ENCODE peak calls at places on chromosomes 12 and 14, in four cellular contexts. One of them, this sample, is unnamed.

GRCh38 chr12:62907067-62907466 is 27.9 kb downstream of the PPM1H start:
- DNase-seq in mucosa of descending colon: no peak
- DNase-seq in cardiac muscle cell: no peak
- DNase-seq in effector memory CD4-positive, alpha-beta T cell: no peak
- DNase-seq in this sample: no peak

GRCh38 chr12:59036973-59037807 is 116.9 kb upstream of the LRIG3 start:
- DNase-seq in mucosa of descending colon: no peak
- DNase-seq in cardiac muscle cell: peak
- DNase-seq in effector memory CD4-positive, alpha-beta T cell: no peak
- DNase-seq in this sample: no peak

GRCh38 chr12:24562761-24563392 is 386.0 kb downstream of the BCAT1 start:
- DNase-seq in mucosa of descending colon: no peak
- DNase-seq in cardiac muscle cell: peak
- DNase-seq in effector memory CD4-positive, alpha-beta T cell: no peak
- DNase-seq in this sample: no peak

GRCh38 chr12:8609061-8609570 is 3.5 kb downstream of the AICDA start:
- DNase-seq in mucosa of descending colon: no peak
- DNase-seq in cardiac muscle cell: peak
- DNase-seq in effector memory CD4-positive, alpha-beta T cell: no peak
- DNase-seq in this sample: no peak

GRCh38 chr14:54453252-54453651 is 12.1 kb upstream of the CNIH1 start:
- DNase-seq in mucosa of descending colon: no peak
- DNase-seq in cardiac muscle cell: no peak
- DNase-seq in effector memory CD4-positive, alpha-beta T cell: no peak
- DNase-seq in this sample: no peak

GRCh38 chr12:84738481-84738972 is 174.1 kb downstream of the SLC6A15 start:
- DNase-seq in mucosa of descending colon: no peak
- DNase-seq in cardiac muscle cell: peak
- DNase-seq in effector memory CD4-positive, alpha-beta T cell: no peak
- DNase-seq in this sample: no peak

GRCh38 chr14:73786942-73787759 is 64.5 kb upstream of the PTGR2 start:
- DNase-seq in mucosa of descending colon: peak
- DNase-seq in cardiac muscle cell: peak
- DNase-seq in effector memory CD4-positive, alpha-beta T cell: peak
- DNase-seq in this sample: peak

GRCh38 chr12:30345735-30346445 is 349.8 kb downstream of the IPO8 start:
- DNase-seq in mucosa of descending colon: no peak
- DNase-seq in cardiac muscle cell: peak
- DNase-seq in effector memory CD4-positive, alpha-beta T cell: no peak
- DNase-seq in this sample: no peak

GRCh38 chr12:12546314-12546772 is 16.3 kb downstream of the DUSP16 start:
- DNase-seq in mucosa of descending colon: no peak
- DNase-seq in cardiac muscle cell: no peak
- DNase-seq in effector memory CD4-positive, alpha-beta T cell: no peak
- DNase-seq in this sample: no peak

GRCh38 chr12:122028601-122029560 is 7.2 kb downstream of the BCL7A start:
- DNase-seq in mucosa of descending colon: no peak
- DNase-seq in cardiac muscle cell: no peak
- DNase-seq in effector memory CD4-positive, alpha-beta T cell: no peak
- DNase-seq in this sample: no peak

GRCh38 chr12:52643233-52644077 is 8.6 kb downstream of the KRT2 start:
- DNase-seq in mucosa of descending colon: no peak
- DNase-seq in cardiac muscle cell: no peak
- DNase-seq in effector memory CD4-positive, alpha-beta T cell: no peak
- DNase-seq in this sample: peak

GRCh38 chr12:29428630-29429029 is 47.7 kb upstream of the ERGIC2 start:
- DNase-seq in mucosa of descending colon: no peak
- DNase-seq in cardiac muscle cell: peak
- DNase-seq in effector memory CD4-positive, alpha-beta T cell: no peak
- DNase-seq in this sample: no peak

GRCh38 chr14:59026086-59026485 is 162.4 kb upstream of the DAAM1 start:
- DNase-seq in mucosa of descending colon: no peak
- DNase-seq in cardiac muscle cell: no peak
- DNase-seq in effector memory CD4-positive, alpha-beta T cell: no peak
- DNase-seq in this sample: no peak

GRCh38 chr14:39432619-39433451 is 602 bp upstream of the FBXO33 start:
- DNase-seq in mucosa of descending colon: peak
- DNase-seq in cardiac muscle cell: peak
- DNase-seq in effector memory CD4-positive, alpha-beta T cell: peak
- DNase-seq in this sample: peak

GRCh38 chr14:58878740-58879139 is 241.0 kb downstream of the DACT1 start:
- DNase-seq in mucosa of descending colon: no peak
- DNase-seq in cardiac muscle cell: no peak
- DNase-seq in effector memory CD4-positive, alpha-beta T cell: no peak
- DNase-seq in this sample: no peak

GRCh38 chr12:120447992-120448391 is 1.7 kb downstream of the GATC start:
- DNase-seq in mucosa of descending colon: no peak
- DNase-seq in cardiac muscle cell: no peak
- DNase-seq in effector memory CD4-positive, alpha-beta T cell: no peak
- DNase-seq in this sample: no peak

GRCh38 chr14:106436310-106436905 is 910.0 kb downstream of the TMEM121 start:
- DNase-seq in mucosa of descending colon: peak
- DNase-seq in cardiac muscle cell: no peak
- DNase-seq in effector memory CD4-positive, alpha-beta T cell: peak
- DNase-seq in this sample: peak

GRCh38 chr12:14960548-14961465 is 594 bp downstream of the ARHGDIB start:
- DNase-seq in mucosa of descending colon: no peak
- DNase-seq in cardiac muscle cell: peak
- DNase-seq in effector memory CD4-positive, alpha-beta T cell: peak
- DNase-seq in this sample: no peak

GRCh38 chr12:75489613-75490210 is 9.2 kb downstream of the GLIPR1 start:
- DNase-seq in mucosa of descending colon: no peak
- DNase-seq in cardiac muscle cell: peak
- DNase-seq in effector memory CD4-positive, alpha-beta T cell: no peak
- DNase-seq in this sample: no peak

GRCh38 chr12:107917912-107918800 is 143.7 kb downstream of the ASCL4 start:
- DNase-seq in mucosa of descending colon: no peak
- DNase-seq in cardiac muscle cell: peak
- DNase-seq in effector memory CD4-positive, alpha-beta T cell: no peak
- DNase-seq in this sample: no peak

GRCh38 chr12:1914116-1914911 is 4.1 kb downstream of the CACNA2D4 start:
- DNase-seq in mucosa of descending colon: no peak
- DNase-seq in cardiac muscle cell: no peak
- DNase-seq in effector memory CD4-positive, alpha-beta T cell: no peak
- DNase-seq in this sample: peak

GRCh38 chr14:95695913-95696312 is 9.7 kb downstream of the TCL1B start:
- DNase-seq in mucosa of descending colon: no peak
- DNase-seq in cardiac muscle cell: no peak
- DNase-seq in effector memory CD4-positive, alpha-beta T cell: no peak
- DNase-seq in this sample: no peak

GRCh38 chr14:62126885-62127478 is 364.8 kb downstream of the SNAPC1 start:
- DNase-seq in mucosa of descending colon: no peak
- DNase-seq in cardiac muscle cell: peak
- DNase-seq in effector memory CD4-positive, alpha-beta T cell: no peak
- DNase-seq in this sample: peak

GRCh38 chr12:116964004-116964739 is 53.4 kb downstream of the FBXW8 start:
- DNase-seq in mucosa of descending colon: no peak
- DNase-seq in cardiac muscle cell: no peak
- DNase-seq in effector memory CD4-positive, alpha-beta T cell: no peak
- DNase-seq in this sample: no peak

GRCh38 chr12:122862110-122862634 is 26.9 kb downstream of the HIP1R start:
- DNase-seq in mucosa of descending colon: peak
- DNase-seq in cardiac muscle cell: no peak
- DNase-seq in effector memory CD4-positive, alpha-beta T cell: no peak
- DNase-seq in this sample: no peak

GRCh38 chr12:130522244-130522834 is 184.7 kb downstream of the PIWIL1 start:
- DNase-seq in mucosa of descending colon: no peak
- DNase-seq in cardiac muscle cell: no peak
- DNase-seq in effector memory CD4-positive, alpha-beta T cell: no peak
- DNase-seq in this sample: no peak

GRCh38 chr14:100239200-100239839 is 376 bp downstream of the YY1 start:
- DNase-seq in mucosa of descending colon: peak
- DNase-seq in cardiac muscle cell: no peak
- DNase-seq in effector memory CD4-positive, alpha-beta T cell: no peak
- DNase-seq in this sample: peak

GRCh38 chr12:57223191-57224165 is 6.0 kb upstream of the SHMT2 start:
- DNase-seq in mucosa of descending colon: no peak
- DNase-seq in cardiac muscle cell: no peak
- DNase-seq in effector memory CD4-positive, alpha-beta T cell: no peak
- DNase-seq in this sample: no peak

GRCh38 chr14:22557846-22558220 is 31.2 kb downstream of the DAD1 start:
- DNase-seq in mucosa of descending colon: no peak
- DNase-seq in cardiac muscle cell: no peak
- DNase-seq in effector memory CD4-positive, alpha-beta T cell: no peak
- DNase-seq in this sample: no peak

GRCh38 chr12:58727526-58727925 is 192.8 kb downstream of the LRIG3 start:
- DNase-seq in mucosa of descending colon: no peak
- DNase-seq in cardiac muscle cell: peak
- DNase-seq in effector memory CD4-positive, alpha-beta T cell: no peak
- DNase-seq in this sample: no peak

GRCh38 chr14:52911904-52912303 is 38.9 kb downstream of the FERMT2 start:
- DNase-seq in mucosa of descending colon: no peak
- DNase-seq in cardiac muscle cell: no peak
- DNase-seq in effector memory CD4-positive, alpha-beta T cell: no peak
- DNase-seq in this sample: no peak

GRCh38 chr12:94289551-94290312 is 141.4 kb downstream of the PLXNC1 start:
- DNase-seq in mucosa of descending colon: no peak
- DNase-seq in cardiac muscle cell: peak
- DNase-seq in effector memory CD4-positive, alpha-beta T cell: no peak
- DNase-seq in this sample: no peak

This sample was measured in colonic mucosa.